ENCODE peak calls at places on chromosomes 12 and 14, in seven cellular contexts. G is NCI-H2081; W is anterior cingulate cortex; X is stromal cell of bone marrow; V is GM04503; J is NCI-H69; H is activated naive CD4-positive, alpha-beta T cell. C is an unnamed sample.

GRCh38 chr12:108833355-108833733 is 24.0 kb downstream of the SSH1 start:
- DNase-seq in G (no peak), W (no peak), X (peak), V (peak), J (no peak), H (no peak), C (no peak)

GRCh38 chr12:97701901-97702300 is 239.3 kb downstream of the RMST start:
- DNase-seq in G (no peak), W (no peak), X (no peak), V (no peak), J (no peak), H (no peak), C (no peak)

GRCh38 chr12:83656004-83656403 is 969.3 kb downstream of the TMTC2 start:
- DNase-seq in G (no peak), W (no peak), X (no peak), V (no peak), J (peak), H (no peak), C (no peak)

GRCh38 chr12:130153803-130154202 is 8.5 kb upstream of the FZD10 start:
- DNase-seq in G (no peak), W (no peak), X (no peak), V (no peak), J (no peak), H (no peak), C (no peak)

GRCh38 chr12:62686938-62687337 is 220.3 kb downstream of the MON2 start:
- DNase-seq in G (no peak), W (no peak), X (peak), V (peak), J (no peak), H (no peak), C (no peak)

GRCh38 chr14:68794130-68794855 is 1.4 kb upstream of the ZFP36L1 start:
- DNase-seq in G (no peak), W (peak), X (peak), V (peak), J (peak), H (peak), C (peak)

GRCh38 chr12:100141666-100141997 is 1.0 kb downstream of the BLTP3B start:
- DNase-seq in G (no peak), W (no peak), X (peak), V (peak), J (no peak), H (no peak), C (no peak)

GRCh38 chr12:45125997-45126396 is 75.1 kb upstream of the DBX2 start:
- DNase-seq in G (no peak), W (no peak), X (no peak), V (no peak), J (no peak), H (no peak), C (no peak)

GRCh38 chr12:6307521-6307920 is 3.0 kb upstream of the PLEKHG6 start:
- DNase-seq in G (no peak), W (no peak), X (no peak), V (no peak), J (no peak), H (no peak), C (no peak)